ENCODE peak calls at places on chromosomes 12 and 14, in five cellular contexts. One of them, this sample, is unnamed.

GRCh38 chr12:132170094-132170636 is 25.9 kb downstream of the NOC4L start:
- DNase-seq in bronchial epithelial cell: no peak
- DNase-seq in activated CD4-positive, CD25-positive, alpha-beta regulatory T cell treated with anti-CD3 and anti-CD28 coated beads, Interleukin-2, amount 50 U/mL, for 16 hours: no peak
- DNase-seq in IMR-90: peak
- DNase-seq in psoas muscle: peak
- DNase-seq in this sample: no peak

GRCh38 chr14:51006781-51007211 is 62.5 kb upstream of the PYGL start:
- DNase-seq in bronchial epithelial cell: peak
- DNase-seq in activated CD4-positive, CD25-positive, alpha-beta regulatory T cell treated with anti-CD3 and anti-CD28 coated beads, Interleukin-2, amount 50 U/mL, for 16 hours: no peak
- DNase-seq in IMR-90: peak
- DNase-seq in psoas muscle: peak
- DNase-seq in this sample: peak

GRCh38 chr12:132338311-132338710 is 8.9 kb upstream of the GALNT9 start:
- DNase-seq in bronchial epithelial cell: no peak
- DNase-seq in activated CD4-positive, CD25-positive, alpha-beta regulatory T cell treated with anti-CD3 and anti-CD28 coated beads, Interleukin-2, amount 50 U/mL, for 16 hours: no peak
- DNase-seq in IMR-90: no peak
- DNase-seq in psoas muscle: no peak
- DNase-seq in this sample: no peak

GRCh38 chr12:21149849-21150248 is 18.9 kb downstream of the SLCO1B1 start:
- DNase-seq in bronchial epithelial cell: no peak
- DNase-seq in activated CD4-positive, CD25-positive, alpha-beta regulatory T cell treated with anti-CD3 and anti-CD28 coated beads, Interleukin-2, amount 50 U/mL, for 16 hours: no peak
- DNase-seq in IMR-90: no peak
- DNase-seq in psoas muscle: peak
- DNase-seq in this sample: no peak

GRCh38 chr12:55705802-55706402 is 1.8 kb downstream of the ITGA7 start:
- DNase-seq in bronchial epithelial cell: no peak
- DNase-seq in activated CD4-positive, CD25-positive, alpha-beta regulatory T cell treated with anti-CD3 and anti-CD28 coated beads, Interleukin-2, amount 50 U/mL, for 16 hours: no peak
- DNase-seq in IMR-90: no peak
- DNase-seq in psoas muscle: peak
- DNase-seq in this sample: no peak

GRCh38 chr14:23929822-23930294 is 23.7 kb upstream of the DHRS4 start:
- DNase-seq in bronchial epithelial cell: peak
- DNase-seq in activated CD4-positive, CD25-positive, alpha-beta regulatory T cell treated with anti-CD3 and anti-CD28 coated beads, Interleukin-2, amount 50 U/mL, for 16 hours: peak
- DNase-seq in IMR-90: peak
- DNase-seq in psoas muscle: peak
- DNase-seq in this sample: peak

GRCh38 chr14:35366048-35366428 is 38.5 kb downstream of the NFKBIA start:
- DNase-seq in bronchial epithelial cell: peak
- DNase-seq in activated CD4-positive, CD25-positive, alpha-beta regulatory T cell treated with anti-CD3 and anti-CD28 coated beads, Interleukin-2, amount 50 U/mL, for 16 hours: no peak
- DNase-seq in IMR-90: peak
- DNase-seq in psoas muscle: peak
- DNase-seq in this sample: peak

GRCh38 chr12:51482808-51483532 is 58.3 kb downstream of the SLC4A8 start:
- DNase-seq in bronchial epithelial cell: no peak
- DNase-seq in activated CD4-positive, CD25-positive, alpha-beta regulatory T cell treated with anti-CD3 and anti-CD28 coated beads, Interleukin-2, amount 50 U/mL, for 16 hours: no peak
- DNase-seq in IMR-90: no peak
- DNase-seq in psoas muscle: no peak
- DNase-seq in this sample: no peak